ENCODE peak calls at places on chromosomes 1 and 21, in seven cellular contexts. F is EL, L is B cell, I is fibroblast of the conjunctiva, O is cardiac muscle cell, C is HEK293T, V is mesenteric fat pad. A is an unnamed sample.

GRCh38 chr21:35940074-35940927 is 120.0 kb downstream of the SETD4 start:
- DNase-seq in F (peak), C (peak), V (no peak), O (peak), L (no peak), I (peak), A (peak)

GRCh38 chr21:42530167-42530518 is 16.5 kb downstream of the SLC37A1 start:
- DNase-seq in I (no peak), L (no peak), F (no peak), O (no peak), V (no peak), C (no peak), A (no peak)

GRCh38 chr21:36917487-36918158 is 48.8 kb downstream of the HLCS start:
- DNase-seq in C (peak), V (no peak), O (peak), I (peak), L (no peak), F (peak), A (peak)

GRCh38 chr1:84885469-84885868 is 7.5 kb downstream of the LPAR3 start:
- DNase-seq in C (no peak), L (no peak), O (no peak), V (no peak), F (no peak), I (no peak), A (no peak)

GRCh38 chr1:94270801-94271203 is 33.4 kb upstream of the ARHGAP29 start:
- DNase-seq in V (no peak), L (no peak), O (peak), F (peak), C (no peak), I (peak), A (no peak)

GRCh38 chr1:105608713-105609112 is 1447.8 kb upstream of the PRMT6 start:
- DNase-seq in V (no peak), I (peak), L (no peak), F (peak), C (peak), O (no peak), A (peak)

GRCh38 chr1:12305377-12305776 is 75.5 kb downstream of the VPS13D start:
- DNase-seq in F (peak), I (no peak), L (no peak), O (peak), C (no peak), V (no peak), A (no peak)

GRCh38 chr1:7539772-7540175 is 231.3 kb upstream of the VAMP3 start:
- DNase-seq in I (no peak), V (no peak), O (peak), L (no peak), F (peak), C (peak), A (peak)

GRCh38 chr1:94698759-94699502 is 121.2 kb upstream of the SLC44A3 start:
- DNase-seq in O (peak), L (no peak), I (peak), V (no peak), F (peak), C (no peak), A (no peak)

GRCh38 chr1:179083031-179083345 is 1.1 kb downstream of the TOR3A start:
- DNase-seq in V (no peak), F (peak), O (peak), I (no peak), L (peak), C (no peak), A (peak)

GRCh38 chr1:217494767-217495166 is 136.1 kb downstream of the GPATCH2 start:
- DNase-seq in I (no peak), V (no peak), O (no peak), L (no peak), F (no peak), C (no peak), A (no peak)

GRCh38 chr21:20443558-20444155 is 554.6 kb upstream of the NCAM2 start:
- DNase-seq in V (no peak), L (no peak), I (no peak), C (peak), O (no peak), F (no peak), A (no peak)

GRCh38 chr1:56516539-56517252 is 62.7 kb downstream of the PLPP3 start:
- DNase-seq in L (peak), C (no peak), V (no peak), I (peak), O (peak), F (peak), A (no peak)

GRCh38 chr1:81731989-81732388 is 68.7 kb upstream of the ADGRL2 start:
- DNase-seq in L (no peak), V (no peak), I (no peak), C (no peak), F (peak), O (peak), A (no peak)

A was measured in HuH-7.